ENCODE peak calls at places on chromosome 4, in six cellular contexts. One of them, this sample, is unnamed.

GRCh38 chr4:108100827-108101226 is 67.9 kb downstream of the LEF1 start:
- ATAC-seq in CD8-positive, alpha-beta T cell: peak; percentile 41
- ATAC-seq in left ventricle myocardium superior: no peak
- ATAC-seq in sciatic nerve: no peak
- ATAC-seq in heart left ventricle: no peak
- ATAC-seq in pancreas: no peak
- ATAC-seq in this sample: no peak

GRCh38 chr4:3489451-3489962 is 26.4 kb downstream of the DOK7 start:
- ATAC-seq in heart left ventricle: no peak
- ATAC-seq in CD8-positive, alpha-beta T cell: no peak
- ATAC-seq in left ventricle myocardium superior: no peak
- ATAC-seq in pancreas: peak; percentile 10
- ATAC-seq in sciatic nerve: no peak
- ATAC-seq in this sample: no peak

GRCh38 chr4:159117564-159117963 is 14.7 kb downstream of the RAPGEF2 start:
- ATAC-seq in heart left ventricle: no peak
- ATAC-seq in sciatic nerve: no peak
- ATAC-seq in pancreas: peak; percentile 51
- ATAC-seq in left ventricle myocardium superior: no peak
- ATAC-seq in CD8-positive, alpha-beta T cell: no peak
- ATAC-seq in this sample: no peak

GRCh38 chr4:26194764-26195163 is 126.0 kb upstream of the RBPJ start:
- ATAC-seq in heart left ventricle: no peak
- ATAC-seq in CD8-positive, alpha-beta T cell: no peak
- ATAC-seq in pancreas: no peak
- ATAC-seq in left ventricle myocardium superior: no peak
- ATAC-seq in sciatic nerve: no peak
- ATAC-seq in this sample: no peak

GRCh38 chr4:129109965-129110824 is 14.2 kb downstream of the C4orf33 start:
- ATAC-seq in left ventricle myocardium superior: peak; percentile 82
- ATAC-seq in heart left ventricle: peak; percentile 60
- ATAC-seq in pancreas: peak; percentile 60
- ATAC-seq in sciatic nerve: no peak
- ATAC-seq in CD8-positive, alpha-beta T cell: no peak
- ATAC-seq in this sample: no peak

GRCh38 chr4:27760176-27760575 is 899.5 kb downstream of the STIM2 start:
- ATAC-seq in CD8-positive, alpha-beta T cell: no peak
- ATAC-seq in sciatic nerve: no peak
- ATAC-seq in pancreas: no peak
- ATAC-seq in heart left ventricle: no peak
- ATAC-seq in left ventricle myocardium superior: no peak
- ATAC-seq in this sample: no peak

GRCh38 chr4:3674479-3674851 is 91.7 kb upstream of the ADRA2C start:
- ATAC-seq in CD8-positive, alpha-beta T cell: no peak
- ATAC-seq in left ventricle myocardium superior: no peak
- ATAC-seq in pancreas: no peak
- ATAC-seq in sciatic nerve: no peak
- ATAC-seq in heart left ventricle: no peak
- ATAC-seq in this sample: no peak

GRCh38 chr4:139973015-139973414 is 181.0 kb downstream of the MAML3 start:
- ATAC-seq in sciatic nerve: peak; percentile 57
- ATAC-seq in CD8-positive, alpha-beta T cell: no peak
- ATAC-seq in pancreas: no peak
- ATAC-seq in heart left ventricle: no peak
- ATAC-seq in left ventricle myocardium superior: no peak
- ATAC-seq in this sample: no peak

GRCh38 chr4:40200881-40201797 is 4.3 kb downstream of the RHOH start:
- ATAC-seq in sciatic nerve: no peak
- ATAC-seq in heart left ventricle: no peak
- ATAC-seq in CD8-positive, alpha-beta T cell: peak; percentile 7
- ATAC-seq in pancreas: no peak
- ATAC-seq in left ventricle myocardium superior: no peak
- ATAC-seq in this sample: no peak

GRCh38 chr4:136664988-136665387 is 867.3 kb downstream of the PCDH18 start:
- ATAC-seq in CD8-positive, alpha-beta T cell: no peak
- ATAC-seq in left ventricle myocardium superior: no peak
- ATAC-seq in pancreas: no peak
- ATAC-seq in heart left ventricle: no peak
- ATAC-seq in sciatic nerve: no peak
- ATAC-seq in this sample: no peak

GRCh38 chr4:74402692-74403460 is 37.9 kb downstream of the EREG start:
- ATAC-seq in pancreas: no peak
- ATAC-seq in sciatic nerve: no peak
- ATAC-seq in CD8-positive, alpha-beta T cell: no peak
- ATAC-seq in heart left ventricle: no peak
- ATAC-seq in left ventricle myocardium superior: no peak
- ATAC-seq in this sample: no peak

GRCh38 chr4:153517159-153517558 is 51.0 kb downstream of the TMEM131L start:
- ATAC-seq in heart left ventricle: no peak
- ATAC-seq in sciatic nerve: no peak
- ATAC-seq in left ventricle myocardium superior: no peak
- ATAC-seq in pancreas: no peak
- ATAC-seq in CD8-positive, alpha-beta T cell: no peak
- ATAC-seq in this sample: no peak

GRCh38 chr4:15794905-15795304 is 16.8 kb downstream of the CD38 start:
- ATAC-seq in heart left ventricle: no peak
- ATAC-seq in CD8-positive, alpha-beta T cell: no peak
- ATAC-seq in sciatic nerve: no peak
- ATAC-seq in pancreas: no peak
- ATAC-seq in left ventricle myocardium superior: no peak
- ATAC-seq in this sample: no peak

GRCh38 chr4:7460591-7460990 is 25.9 kb upstream of the PSAPL1 start:
- ATAC-seq in pancreas: no peak
- ATAC-seq in heart left ventricle: no peak
- ATAC-seq in left ventricle myocardium superior: no peak
- ATAC-seq in sciatic nerve: peak; percentile 64
- ATAC-seq in CD8-positive, alpha-beta T cell: no peak
- ATAC-seq in this sample: no peak

GRCh38 chr4:56129431-56129861 is 180.7 kb downstream of the CEP135 start:
- ATAC-seq in sciatic nerve: no peak
- ATAC-seq in left ventricle myocardium superior: no peak
- ATAC-seq in heart left ventricle: no peak
- ATAC-seq in pancreas: peak; percentile 74
- ATAC-seq in CD8-positive, alpha-beta T cell: no peak
- ATAC-seq in this sample: no peak

GRCh38 chr4:140150636-140150885 is 3.4 kb downstream of the MAML3 start:
- ATAC-seq in sciatic nerve: no peak
- ATAC-seq in left ventricle myocardium superior: no peak
- ATAC-seq in CD8-positive, alpha-beta T cell: no peak
- ATAC-seq in heart left ventricle: no peak
- ATAC-seq in pancreas: peak; percentile 44
- ATAC-seq in this sample: no peak

GRCh38 chr4:6221296-6221850 is 21.0 kb upstream of the JAKMIP1 start:
- ATAC-seq in CD8-positive, alpha-beta T cell: no peak
- ATAC-seq in heart left ventricle: no peak
- ATAC-seq in sciatic nerve: no peak
- ATAC-seq in left ventricle myocardium superior: peak; percentile 17
- ATAC-seq in pancreas: peak; percentile 45
- ATAC-seq in this sample: no peak

GRCh38 chr4:177127658-177128057 is 182.0 kb upstream of the NEIL3 start:
- ATAC-seq in heart left ventricle: no peak
- ATAC-seq in sciatic nerve: no peak
- ATAC-seq in pancreas: no peak
- ATAC-seq in CD8-positive, alpha-beta T cell: no peak
- ATAC-seq in left ventricle myocardium superior: no peak
- ATAC-seq in this sample: no peak

GRCh38 chr4:171891038-171891437 is 77.8 kb downstream of the GALNTL6 start:
- ATAC-seq in pancreas: no peak
- ATAC-seq in left ventricle myocardium superior: no peak
- ATAC-seq in CD8-positive, alpha-beta T cell: no peak
- ATAC-seq in heart left ventricle: no peak
- ATAC-seq in sciatic nerve: no peak
- ATAC-seq in this sample: no peak

GRCh38 chr4:151700566-151701316 is 60.1 kb downstream of the GATB start:
- ATAC-seq in sciatic nerve: no peak
- ATAC-seq in pancreas: no peak
- ATAC-seq in heart left ventricle: no peak
- ATAC-seq in left ventricle myocardium superior: no peak
- ATAC-seq in CD8-positive, alpha-beta T cell: no peak
- ATAC-seq in this sample: no peak

GRCh38 chr4:10078481-10079233 is 37.9 kb downstream of the WDR1 start:
- ATAC-seq in sciatic nerve: no peak
- ATAC-seq in pancreas: no peak
- ATAC-seq in heart left ventricle: no peak
- ATAC-seq in CD8-positive, alpha-beta T cell: no peak
- ATAC-seq in left ventricle myocardium superior: peak; percentile 2
- ATAC-seq in this sample: no peak

GRCh38 chr4:931194-931959 is 739 bp downstream of the GAK start:
- ATAC-seq in CD8-positive, alpha-beta T cell: no peak
- ATAC-seq in pancreas: peak; percentile 17
- ATAC-seq in left ventricle myocardium superior: peak; percentile 6
- ATAC-seq in sciatic nerve: peak; percentile 28
- ATAC-seq in heart left ventricle: peak; percentile 14
- ATAC-seq in this sample: no peak

GRCh38 chr4:183903021-183903760 is 1.9 kb upstream of the STOX2 start:
- ATAC-seq in CD8-positive, alpha-beta T cell: no peak
- ATAC-seq in pancreas: no peak
- ATAC-seq in sciatic nerve: no peak
- ATAC-seq in left ventricle myocardium superior: no peak
- ATAC-seq in heart left ventricle: no peak
- ATAC-seq in this sample: no peak

GRCh38 chr4:38237139-38237538 is 276.9 kb downstream of the PTTG2 start:
- ATAC-seq in sciatic nerve: no peak
- ATAC-seq in pancreas: peak; percentile 61
- ATAC-seq in heart left ventricle: no peak
- ATAC-seq in left ventricle myocardium superior: no peak
- ATAC-seq in CD8-positive, alpha-beta T cell: no peak
- ATAC-seq in this sample: no peak

GRCh38 chr4:122503214-122503613 is 46.7 kb upstream of the IL2 start:
- ATAC-seq in heart left ventricle: no peak
- ATAC-seq in pancreas: no peak
- ATAC-seq in CD8-positive, alpha-beta T cell: no peak
- ATAC-seq in sciatic nerve: no peak
- ATAC-seq in left ventricle myocardium superior: no peak
- ATAC-seq in this sample: no peak

GRCh38 chr4:122091397-122091796 is 60.7 kb upstream of the BLTP1 start:
- ATAC-seq in CD8-positive, alpha-beta T cell: no peak
- ATAC-seq in left ventricle myocardium superior: no peak
- ATAC-seq in pancreas: no peak
- ATAC-seq in heart left ventricle: no peak
- ATAC-seq in sciatic nerve: no peak
- ATAC-seq in this sample: no peak

This sample was measured in gastroesophageal sphincter.